ENCODE peak calls at places on chromosome 9, in eight cellular contexts. J, X, E, M, T, N, K and R are unnamed samples.

GRCh38 chr9:893843-894420 is 52.4 kb downstream of the DMRT1 start:
- DNase-seq in J (peak), X (no peak), E (peak), M (peak), T (peak), N (peak), K (peak), R (peak)

GRCh38 chr9:129867138-129868032 is 32.1 kb downstream of the USP20 start:
- DNase-seq in J (no peak), X (no peak), E (no peak), M (no peak), T (no peak), N (no peak), K (no peak), R (no peak)

GRCh38 chr9:2874001-2874750 is 30.3 kb upstream of the PUM3 start:
- DNase-seq in J (no peak), X (no peak), E (no peak), M (no peak), T (peak), N (peak), K (peak), R (no peak)

GRCh38 chr9:134620751-134621557 is 20.6 kb upstream of the COL5A1 start:
- DNase-seq in J (no peak), X (no peak), E (no peak), M (no peak), T (no peak), N (no peak), K (no peak), R (no peak)

GRCh38 chr9:92727716-92728700 is 36.6 kb downstream of the BICD2 start:
- DNase-seq in J (no peak), X (no peak), E (no peak), M (no peak), T (no peak), N (no peak), K (no peak), R (no peak)

GRCh38 chr9:131657890-131658752 is 81.8 kb downstream of the RAPGEF1 start:
- DNase-seq in J (peak), X (no peak), E (peak), M (no peak), T (peak), N (peak), K (peak), R (no peak)

GRCh38 chr9:123997665-123998277 is 13.8 kb upstream of the LHX2 start:
- DNase-seq in J (no peak), X (peak), E (no peak), M (peak), T (no peak), N (no peak), K (peak), R (no peak)

GRCh38 chr9:133837644-133838597 is 99.8 kb upstream of the SARDH start:
- DNase-seq in J (no peak), X (no peak), E (no peak), M (no peak), T (no peak), N (no peak), K (no peak), R (no peak)

GRCh38 chr9:70061776-70062175 is 18.1 kb downstream of the MAMDC2 start:
- DNase-seq in J (no peak), X (no peak), E (no peak), M (no peak), T (peak), N (no peak), K (peak), R (no peak)

GRCh38 chr9:69168709-69169217 is 5.3 kb upstream of the TJP2 start:
- DNase-seq in J (no peak), X (no peak), E (no peak), M (peak), T (no peak), N (no peak), K (peak), R (no peak)

GRCh38 chr9:93578844-93579243 is 2.5 kb downstream of the PHF2 start:
- DNase-seq in J (no peak), X (no peak), E (no peak), M (no peak), T (no peak), N (no peak), K (no peak), R (no peak)

GRCh38 chr9:80197661-80198060 is 625.9 kb downstream of the TLE4 start:
- DNase-seq in J (no peak), X (no peak), E (peak), M (no peak), T (peak), N (no peak), K (peak), R (no peak)

GRCh38 chr9:98807070-98807810 is at the start of gene GALNT12:
- DNase-seq in J (peak), X (no peak), E (no peak), M (no peak), T (no peak), N (no peak), K (no peak), R (no peak)

GRCh38 chr9:129442791-129443511 is 177.9 kb downstream of the C9orf50 start:
- DNase-seq in J (no peak), X (no peak), E (no peak), M (no peak), T (no peak), N (no peak), K (no peak), R (peak)

GRCh38 chr9:116062206-116062550 is 91.4 kb upstream of the PAPPA start:
- DNase-seq in J (no peak), X (no peak), E (no peak), M (no peak), T (no peak), N (no peak), K (no peak), R (no peak)

GRCh38 chr9:98010450-98010849 is 27.3 kb downstream of the ANP32B start:
- DNase-seq in J (peak), X (no peak), E (no peak), M (peak), T (peak), N (no peak), K (peak), R (no peak)

GRCh38 chr9:133519693-133520092 is 5.1 kb downstream of the MYMK start:
- DNase-seq in J (no peak), X (no peak), E (no peak), M (no peak), T (no peak), N (no peak), K (peak), R (no peak)

GRCh38 chr9:84212224-84212623 is 128.3 kb downstream of the SLC28A3 start:
- DNase-seq in J (no peak), X (no peak), E (no peak), M (no peak), T (no peak), N (no peak), K (no peak), R (no peak)

GRCh38 chr9:79671558-79671957 is 99.8 kb downstream of the TLE4 start:
- DNase-seq in J (peak), X (no peak), E (no peak), M (no peak), T (no peak), N (no peak), K (peak), R (no peak)

GRCh38 chr9:124216474-124217176 is 41.1 kb upstream of the NEK6 start:
- DNase-seq in J (no peak), X (peak), E (no peak), M (peak), T (no peak), N (no peak), K (no peak), R (peak)

GRCh38 chr9:68894502-68894901 is 119.4 kb downstream of the PRKACG start:
- DNase-seq in J (no peak), X (no peak), E (no peak), M (no peak), T (no peak), N (no peak), K (no peak), R (no peak)

GRCh38 chr9:135085830-135086546 is 1.5 kb upstream of the OLFM1 start:
- DNase-seq in J (peak), X (peak), E (peak), M (peak), T (peak), N (no peak), K (peak), R (peak)

GRCh38 chr9:92911496-92912475 is 33.9 kb upstream of the ZNF484 start:
- DNase-seq in J (peak), X (no peak), E (no peak), M (no peak), T (no peak), N (no peak), K (peak), R (no peak)

GRCh38 chr9:126470251-126470993 is 143.3 kb upstream of the LMX1B start:
- DNase-seq in J (no peak), X (no peak), E (no peak), M (peak), T (no peak), N (no peak), K (no peak), R (peak)

GRCh38 chr9:128392302-128393152 is 21.4 kb downstream of the URM1 start:
- DNase-seq in J (no peak), X (no peak), E (no peak), M (no peak), T (no peak), N (no peak), K (no peak), R (no peak)

GRCh38 chr9:2461886-2462285 is 159.7 kb upstream of the VLDLR start:
- DNase-seq in J (no peak), X (no peak), E (no peak), M (no peak), T (peak), N (no peak), K (no peak), R (no peak)

GRCh38 chr9:35645736-35646582 is 4.8 kb downstream of the SIT1 start:
- DNase-seq in J (no peak), X (no peak), E (no peak), M (no peak), T (peak), N (no peak), K (no peak), R (peak)

GRCh38 chr9:6777218-6777902 is 19.6 kb downstream of the KDM4C start:
- DNase-seq in J (no peak), X (no peak), E (no peak), M (peak), T (no peak), N (no peak), K (no peak), R (peak)

GRCh38 chr9:36163840-36164175 is 5.4 kb upstream of the CCIN start:
- DNase-seq in J (peak), X (no peak), E (no peak), M (no peak), T (peak), N (no peak), K (peak), R (no peak)

GRCh38 chr9:86749530-86750275 is 197.6 kb downstream of the GAS1 start:
- DNase-seq in J (no peak), X (no peak), E (peak), M (no peak), T (peak), N (no peak), K (peak), R (no peak)

GRCh38 chr9:121926417-121926816 is 166.7 kb downstream of the TTLL11 start:
- DNase-seq in J (no peak), X (no peak), E (no peak), M (no peak), T (no peak), N (no peak), K (no peak), R (no peak)

GRCh38 chr9:133656211-133657119 is 20.3 kb downstream of the DBH start:
- DNase-seq in J (no peak), X (no peak), E (no peak), M (peak), T (no peak), N (no peak), K (no peak), R (peak)

GRCh38 chr9:93436218-93436617 is 15.3 kb upstream of the FAM120A start:
- DNase-seq in J (no peak), X (no peak), E (no peak), M (no peak), T (no peak), N (no peak), K (no peak), R (no peak)

GRCh38 chr9:129131300-129132145 is 20.3 kb downstream of the PTPA start:
- DNase-seq in J (peak), X (peak), E (no peak), M (peak), T (peak), N (no peak), K (peak), R (peak)

GRCh38 chr9:86405926-86406325 is 51.7 kb upstream of the TUT7 start:
- DNase-seq in J (peak), X (no peak), E (peak), M (peak), T (peak), N (peak), K (peak), R (no peak)

GRCh38 chr9:37353791-37354190 is 68.7 kb upstream of the GRHPR start:
- DNase-seq in J (no peak), X (no peak), E (no peak), M (no peak), T (no peak), N (no peak), K (peak), R (no peak)

GRCh38 chr9:105694848-105695581 is 674 bp downstream of the TMEM38B start:
- DNase-seq in J (peak), X (peak), E (no peak), M (peak), T (peak), N (no peak), K (peak), R (peak)

GRCh38 chr9:27108981-27109541 is at the start of gene TEK:
- DNase-seq in J (no peak), X (no peak), E (no peak), M (no peak), T (no peak), N (no peak), K (peak), R (no peak)
- H3K4me3 ChIP-seq in J (no peak), X (peak), E (peak), M (no peak), T (peak), N (no peak), K (peak), R (no peak)

DNA sequence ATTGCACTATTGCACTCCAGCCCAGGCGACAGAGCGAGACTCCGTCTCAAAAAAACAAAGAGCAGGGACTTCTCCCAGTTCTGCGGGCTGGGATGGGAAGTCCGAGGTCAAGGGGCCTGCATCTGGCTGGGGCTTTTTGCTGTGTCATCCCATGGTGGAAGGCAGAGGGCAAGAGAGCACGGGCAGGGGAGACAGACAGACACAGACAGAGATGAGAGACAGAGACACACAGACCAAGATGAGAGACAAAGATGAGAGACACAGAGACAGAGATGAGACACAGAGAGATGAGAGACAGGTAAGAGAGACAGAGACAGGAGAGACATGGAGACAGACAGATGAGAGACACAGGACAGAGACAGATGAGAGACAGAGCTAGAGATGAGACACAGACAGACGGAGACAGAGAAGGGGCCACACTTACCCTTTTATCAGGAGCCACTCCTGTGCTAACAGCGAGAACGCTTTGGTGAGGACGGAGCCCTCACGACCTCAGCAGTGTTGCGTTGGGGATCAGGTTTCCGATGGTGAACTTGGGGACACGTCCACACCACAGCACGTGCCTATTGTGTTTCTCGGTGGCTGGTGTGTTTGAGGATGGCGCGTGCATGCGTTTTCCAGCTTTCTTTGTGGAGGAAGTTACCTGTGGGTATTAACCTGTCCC is 8.9 kb upstream of the TOR4A start:
- DNase-seq in J (no peak), X (peak), E (no peak), M (no peak), T (no peak), N (no peak), K (no peak), R (no peak)
- H3K4me3 ChIP-seq in J (no peak), X (peak), E (no peak), M (peak), T (no peak), N (no peak), K (no peak), R (no peak)

GRCh38 chr9:73091909-73092308 is 59.8 kb upstream of the ANXA1 start:
- DNase-seq in J (no peak), X (no peak), E (no peak), M (no peak), T (no peak), N (no peak), K (no peak), R (no peak)

GRCh38 chr9:73095425-73095824 is 56.2 kb upstream of the ANXA1 start:
- DNase-seq in J (no peak), X (no peak), E (no peak), M (no peak), T (no peak), N (no peak), K (no peak), R (no peak)

GRCh38 chr9:73093016-73093739 is 58.5 kb upstream of the ANXA1 start:
- DNase-seq in J (no peak), X (no peak), E (no peak), M (no peak), T (no peak), N (no peak), K (no peak), R (no peak)

GRCh38 chr9:73090214-73090613 is 61.5 kb upstream of the ANXA1 start:
- DNase-seq in J (no peak), X (no peak), E (no peak), M (no peak), T (no peak), N (no peak), K (no peak), R (no peak)

GRCh38 chr9:73093740-73094379 is 57.8 kb upstream of the ANXA1 start:
- DNase-seq in J (no peak), X (no peak), E (no peak), M (no peak), T (peak), N (no peak), K (peak), R (no peak)
- H3K4me3 ChIP-seq in J (peak), X (peak), E (no peak), M (peak), T (no peak), N (no peak), K (peak), R (no peak)

GRCh38 chr9:136404801-136405136 is 4.8 kb upstream of the SNAPC4 start:
- DNase-seq in J (no peak), X (no peak), E (no peak), M (peak), T (no peak), N (no peak), K (no peak), R (no peak)
- H3K4me3 ChIP-seq in J (no peak), X (no peak), E (no peak), M (peak), T (no peak), N (no peak), K (no peak), R (no peak)